ENCODE peak calls at places on chromosomes 3 and 15, in nine cellular contexts. X, U, R, B, M, L, C, Z and W are unnamed samples.

GRCh38 chr3:37646865-37647264 is 214.8 kb upstream of the CTDSPL start:
- DNase-seq in R (no peak), M (no peak), B (no peak), X (no peak), C (no peak), Z (peak; percentile 4), L (no peak), U (no peak), W (no peak)

GRCh38 chr3:146625117-146625775 is 20.1 kb upstream of the PLSCR5 start:
- DNase-seq in Z (peak; percentile 56), L (peak; percentile 14), X (no peak), R (no peak), U (peak; percentile 31), B (no peak), M (no peak), C (no peak), W (no peak)

GRCh38 chr3:129196601-129197000 is 12.9 kb upstream of the CNBP start:
- DNase-seq in L (no peak), C (no peak), Z (no peak), R (no peak), B (no peak), X (no peak), U (no peak), M (no peak), W (no peak)

GRCh38 chr3:104939196-104939595 is 427.5 kb upstream of the ALCAM start:
- DNase-seq in R (no peak), C (no peak), X (no peak), U (no peak), B (no peak), Z (peak; percentile 54), M (no peak), L (no peak), W (no peak)

GRCh38 chr15:91478717-91479191 is 374.8 kb upstream of the SLCO3A1 start:
- DNase-seq in C (no peak), Z (no peak), R (no peak), U (no peak), X (no peak), L (no peak), M (no peak), B (no peak), W (peak; percentile 65)

GRCh38 chr3:121793078-121793477 is 41.8 kb downstream of the IQCB1 start:
- DNase-seq in C (no peak), U (no peak), X (no peak), R (no peak), M (no peak), L (no peak), B (no peak), Z (no peak), W (no peak)

GRCh38 chr3:153595186-153595815 is 433.3 kb downstream of the RAP2B start:
- DNase-seq in C (no peak), R (peak; percentile 30), B (no peak), M (no peak), U (peak; percentile 68), Z (peak; percentile 72), L (peak; percentile 47), X (no peak), W (no peak)

GRCh38 chr3:57746156-57747125 is 9.7 kb upstream of the SLMAP start:
- DNase-seq in U (no peak), M (no peak), R (no peak), C (no peak), B (no peak), L (peak; percentile 45), X (no peak), Z (no peak), W (no peak)

GRCh38 chr3:141798455-141798854 is 35.2 kb downstream of the GRK7 start:
- DNase-seq in U (no peak), X (no peak), C (no peak), L (peak; percentile 42), R (no peak), B (peak; percentile 48), M (peak; percentile 81), Z (peak; percentile 38), W (no peak)

GRCh38 chr3:63015614-63016016 is 140.4 kb upstream of the CADPS start:
- DNase-seq in X (no peak), L (no peak), M (no peak), B (no peak), U (no peak), R (peak; percentile 42), Z (no peak), C (no peak), W (peak; percentile 80)

GRCh38 chr15:78306176-78306774 is 6.9 kb upstream of the SKIC8 start:
- DNase-seq in B (no peak), M (no peak), U (peak; percentile 33), Z (peak; percentile 82), C (no peak), R (no peak), L (peak; percentile 71), X (no peak), W (no peak)

GRCh38 chr3:8988791-8989558 is 25.7 kb upstream of the RAD18 start:
- DNase-seq in X (no peak), Z (no peak), B (no peak), U (no peak), C (no peak), R (no peak), M (no peak), L (no peak), W (no peak)

GRCh38 chr3:54785976-54786375 is 141.9 kb downstream of the LRTM1 start:
- DNase-seq in Z (no peak), C (no peak), B (no peak), M (no peak), L (no peak), U (no peak), X (no peak), R (no peak), W (no peak)

GRCh38 chr15:36313881-36314280 is 265.5 kb upstream of the CDIN1 start:
- DNase-seq in Z (no peak), R (no peak), U (no peak), M (no peak), B (no peak), C (no peak), X (no peak), L (no peak), W (no peak)

GRCh38 chr15:35992791-35993190 is 446.8 kb upstream of the DPH6 start:
- DNase-seq in X (no peak), Z (no peak), R (no peak), B (no peak), U (no peak), M (no peak), L (peak; percentile 23), C (no peak), W (no peak)

DNA sequence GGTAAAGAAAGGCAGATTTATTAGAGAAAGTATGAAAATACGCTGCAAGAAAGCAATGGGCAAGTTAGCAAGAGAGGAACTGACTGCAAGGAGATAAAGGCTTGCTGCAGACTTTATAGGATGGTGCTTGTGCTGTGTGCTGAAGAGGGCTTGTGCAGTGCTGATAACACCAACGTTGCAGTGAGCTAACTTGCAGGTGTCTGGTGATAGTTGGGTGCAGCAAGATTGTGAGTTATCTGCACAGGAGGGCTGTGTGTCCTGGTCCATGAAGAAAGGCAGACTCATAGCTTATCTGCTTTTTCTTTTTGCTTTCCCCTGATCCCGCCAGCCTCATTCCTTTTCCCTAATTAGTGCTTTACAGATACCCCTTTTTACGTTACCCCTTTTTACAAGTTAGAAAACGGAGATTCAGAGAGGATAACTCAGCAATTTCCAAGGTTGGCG is 58.0 kb upstream of the ZNF148 start:
- DNase-seq in U (no peak), L (no peak), C (no peak), Z (no peak), B (no peak), M (no peak), X (no peak), R (no peak), W (no peak)
- H3K4me3 ChIP-seq in U (no peak overlapping the region), L (no peak overlapping the region), C (no peak overlapping the region), Z (no peak overlapping the region), B (no peak overlapping the region), M (no peak overlapping the region), X (no peak overlapping the region), R (no peak overlapping the region), W (no peak overlapping the region)

GRCh38 chr15:92902723-92903587 is 2.8 kb downstream of the CHD2 start:
- DNase-seq in L (no peak), U (peak; percentile 27), X (no peak), C (no peak), B (no peak), Z (peak; percentile 43), M (no peak), R (no peak), W (no peak)
- H3K4me3 ChIP-seq in L (peak overlapping the region; percentile 72), U (peak overlapping the region; percentile 95), X (peak overlapping the region; percentile 88), C (peak overlapping the region; percentile 54), B (peak overlapping the region; percentile 61), Z (peak overlapping the region; percentile 72), M (peak overlapping the region; percentile 49), R (peak overlapping the region; percentile 95), W (peak overlapping the region; percentile 72)

GRCh38 chr3:16300881-16301359 is 35.9 kb downstream of the OXNAD1 start:
- DNase-seq in B (no peak), R (no peak), X (no peak), Z (no peak), C (peak; percentile 47), M (no peak), U (no peak), L (no peak), W (peak; percentile 94)
- H3K4me3 ChIP-seq in B (no peak overlapping the region), R (no peak overlapping the region), X (peak overlapping the region; percentile 20), Z (no peak overlapping the region), C (peak overlapping the region; percentile 21), M (no peak overlapping the region), U (no peak overlapping the region), L (no peak overlapping the region), W (peak overlapping the region; percentile 25)

GRCh38 chr3:143775401-143775970 is 72.8 kb downstream of the SLC9A9 start:
- DNase-seq in Z (peak; percentile 67), C (no peak), U (peak; percentile 61), B (no peak), L (peak; percentile 45), X (no peak), R (peak; percentile 65), M (no peak), W (peak; percentile 43)
- H3K4me3 ChIP-seq in Z (peak overlapping the region; percentile 13), C (peak overlapping the region; percentile 3), U (no peak overlapping the region), B (peak overlapping the region; percentile 28), L (peak overlapping the region; percentile 27), X (no peak overlapping the region), R (no peak overlapping the region), M (no peak overlapping the region), W (no peak overlapping the region)

DNA sequence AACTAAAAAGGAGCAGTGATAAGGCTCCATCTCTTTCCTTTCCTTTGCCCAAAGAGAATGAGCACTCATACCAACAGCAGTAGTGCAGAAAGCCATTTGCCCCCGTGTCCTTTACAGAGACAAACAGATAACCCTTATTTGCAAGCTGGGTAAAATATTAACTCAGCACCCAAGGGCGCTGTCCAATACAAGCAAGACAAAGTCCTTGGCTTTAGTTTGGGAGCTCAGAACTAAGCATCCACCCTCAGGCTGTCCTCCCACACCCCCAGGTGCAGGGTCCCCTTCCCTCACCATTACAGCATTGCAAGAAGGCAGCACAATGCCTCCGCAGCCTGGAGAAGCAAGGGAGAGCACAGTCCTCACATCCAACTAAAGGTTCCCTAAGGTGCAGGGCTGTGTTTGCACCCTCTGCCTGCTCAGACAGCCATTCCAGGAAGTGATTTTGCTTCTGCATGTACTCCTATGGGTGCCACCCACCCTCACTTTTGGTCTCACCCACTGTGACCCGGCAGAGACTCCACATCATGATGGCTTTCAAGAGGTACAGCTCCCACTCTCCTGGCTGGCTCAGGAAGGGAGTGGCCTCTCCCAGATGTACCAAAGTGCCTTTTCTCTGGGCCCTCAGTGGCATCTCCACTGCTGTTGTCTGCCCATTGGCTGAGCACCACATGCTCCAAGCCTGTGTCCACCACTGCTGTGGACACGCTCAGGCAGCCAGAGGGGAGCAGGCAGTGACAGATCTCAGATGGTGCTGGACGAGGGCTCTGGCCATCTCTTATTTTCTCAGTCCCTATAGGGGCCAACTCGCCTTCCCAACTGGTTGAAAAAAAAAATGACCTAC is 34.1 kb upstream of the HES1 start:
- DNase-seq in B (no peak), X (no peak), C (no peak), M (no peak), U (no peak), L (no peak), R (no peak), Z (no peak), W (no peak)
- H3K4me3 ChIP-seq in B (no peak overlapping the region), X (no peak overlapping the region), C (no peak overlapping the region), M (no peak overlapping the region), U (no peak overlapping the region), L (no peak overlapping the region), R (no peak overlapping the region), Z (no peak overlapping the region), W (no peak overlapping the region)